ENCODE peak calls at places on chromosomes 6 and 20, in five cellular contexts. K is heart right ventricle, A is GM23338, R is GM23248, F is psoas muscle. T is an unnamed sample.

GRCh38 chr20:50958733-50959542 is at the start of gene MOCS3:
- DNase-seq in K (peak), F (peak), A (peak), R (peak), T (peak)

GRCh38 chr6:123203928-123204327 is 207.9 kb downstream of the CLVS2 start:
- DNase-seq in R (no peak), K (no peak), F (no peak), A (peak), T (no peak)

GRCh38 chr20:63330940-63331339 is 30.2 kb downstream of the CHRNA4 start:
- DNase-seq in R (no peak), K (no peak), A (peak), F (peak), T (no peak)

GRCh38 chr20:15930324-15931305 is 642.6 kb downstream of the KIF16B start:
- DNase-seq in A (peak), K (no peak), R (peak), F (no peak), T (no peak)

GRCh38 chr6:80197474-80197873 is 91.0 kb downstream of the BCKDHB start:
- DNase-seq in F (no peak), A (no peak), K (no peak), R (peak), T (no peak)

GRCh38 chr20:58310291-58310782 is 822 bp downstream of the RAB22A start:
- DNase-seq in A (peak), K (no peak), F (no peak), R (peak), T (no peak)

GRCh38 chr20:15799871-15800270 is 773.4 kb downstream of the KIF16B start:
- DNase-seq in K (no peak), A (no peak), R (peak), F (no peak), T (no peak)

GRCh38 chr6:12578097-12578496 is 138.5 kb upstream of the PHACTR1 start:
- DNase-seq in A (no peak), R (peak), K (no peak), F (no peak), T (no peak)

GRCh38 chr20:16560216-16560615 is 13.0 kb downstream of the KIF16B start:
- DNase-seq in A (no peak), R (no peak), F (no peak), K (no peak), T (no peak)

GRCh38 chr6:117481278-117481925 is 1.1 kb upstream of the DCBLD1 start:
- DNase-seq in F (no peak), A (peak), K (no peak), R (no peak), T (no peak)

GRCh38 chr6:10154251-10154650 is 260.6 kb downstream of the TFAP2A start:
- DNase-seq in A (no peak), R (no peak), F (no peak), K (no peak), T (no peak)

GRCh38 chr6:36319834-36320233 is 16.9 kb downstream of the BNIP5 start:
- DNase-seq in R (no peak), A (no peak), K (no peak), F (no peak), T (no peak)

GRCh38 chr6:328184-328670 is 35.9 kb downstream of the DUSP22 start:
- DNase-seq in F (peak), K (no peak), A (no peak), R (peak), T (no peak)

GRCh38 chr6:134821397-134821796 is 128.5 kb downstream of the ALDH8A1 start:
- DNase-seq in A (no peak), F (no peak), K (no peak), R (no peak), T (no peak)

GRCh38 chr6:16594849-16595248 is 166.4 kb downstream of the ATXN1 start:
- DNase-seq in A (no peak), R (no peak), K (no peak), F (no peak), T (no peak)

GRCh38 chr20:18428490-18429173 is 38.2 kb downstream of the DZANK1 start:
- DNase-seq in R (no peak), A (no peak), K (peak), F (no peak), T (peak)

GRCh38 chr6:170516783-170517616 is 36.1 kb downstream of the PSMB1 start:
- DNase-seq in R (peak), K (no peak), A (peak), F (peak), T (no peak)

GRCh38 chr20:59735486-59735885 is 131.1 kb downstream of the PHACTR3 start:
- DNase-seq in A (no peak), F (no peak), R (no peak), K (no peak), T (no peak)

GRCh38 chr20:13228771-13229170 is 7.7 kb downstream of the ISM1 start:
- DNase-seq in R (no peak), K (no peak), A (no peak), F (no peak), T (no peak)
- H3K4me3 ChIP-seq in R (no peak), K (no peak), A (no peak), F (no peak), T (no peak)

DNA sequence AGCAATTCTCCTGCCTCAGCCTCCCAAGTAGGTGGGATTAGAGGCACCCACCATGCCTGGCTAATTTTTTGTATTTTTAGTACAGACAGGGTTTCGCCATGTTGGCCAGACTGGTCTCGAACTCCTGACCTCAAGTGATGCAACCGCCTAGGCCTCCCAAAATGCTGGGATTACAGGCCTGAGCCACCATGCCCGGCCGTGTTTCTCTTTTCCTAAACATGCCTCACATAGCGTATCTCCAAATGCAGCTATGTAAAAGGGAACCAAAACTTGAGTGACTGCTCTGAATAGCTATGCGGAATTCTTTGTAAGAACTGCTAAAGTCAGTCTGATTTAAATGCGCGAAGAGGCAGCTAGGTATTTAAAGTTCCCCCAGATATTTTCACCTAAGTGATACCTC is 20.5 kb downstream of the BPIFA2 start:
- DNase-seq in R (no peak), A (peak), F (no peak), K (no peak), T (no peak)
- H3K4me3 ChIP-seq in R (no peak), A (no peak), F (no peak), K (no peak), T (no peak)

DNA sequence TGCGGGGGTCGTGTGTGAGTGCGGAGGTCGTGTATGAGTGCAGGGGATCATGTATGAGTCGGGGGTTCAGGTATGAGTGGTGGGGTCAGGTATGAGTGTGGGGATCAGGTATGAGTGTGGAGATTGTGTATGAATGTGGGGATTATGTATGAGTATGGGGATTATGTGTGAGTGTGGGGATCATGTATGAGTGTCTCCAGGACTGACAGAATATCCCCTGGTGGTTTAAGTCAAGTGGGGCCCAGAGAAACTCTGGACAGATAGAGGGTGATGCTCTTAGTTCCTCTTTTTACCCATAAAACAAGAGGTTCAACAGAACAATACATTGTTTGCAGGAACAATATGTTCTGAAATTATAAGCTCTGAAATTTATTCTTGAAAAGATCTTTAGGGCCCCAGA is 131.9 kb downstream of the UST start:
- DNase-seq in R (no peak), F (no peak), K (no peak), A (no peak), T (no peak)
- H3K4me3 ChIP-seq in R (no peak), F (no peak), K (no peak), A (no peak), T (no peak)

DNA sequence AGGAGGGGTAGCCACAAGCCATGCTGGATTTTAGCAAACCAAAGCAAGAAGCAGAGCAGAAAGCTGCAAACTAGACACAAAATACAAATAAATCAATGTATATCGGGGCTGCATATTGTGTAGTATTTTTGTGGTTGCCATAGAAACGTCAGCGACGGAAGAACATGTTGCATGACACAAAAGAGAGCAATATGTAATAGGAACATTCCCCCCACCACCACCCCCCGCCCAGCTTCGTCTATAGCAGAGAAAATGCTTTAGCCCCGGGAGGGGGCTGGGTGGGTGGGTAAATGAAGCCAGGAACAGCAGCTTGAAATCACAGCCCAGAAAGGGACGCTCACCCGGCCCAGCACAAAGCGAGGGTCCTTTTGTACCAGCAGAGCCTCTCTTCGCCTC is 507 bp downstream of the AGPAT4 start:
- DNase-seq in F (peak), K (peak), A (no peak), R (peak), T (no peak)
- H3K4me3 ChIP-seq in F (peak), K (peak), A (peak), R (peak), T (peak)

GRCh38 chr6:54070025-54070424 is 41.2 kb upstream of the MLIP start:
- DNase-seq in K (no peak), A (no peak), R (peak), F (no peak), T (no peak)
- H3K4me3 ChIP-seq in K (peak), A (no peak), R (peak), F (peak), T (no peak)

T was measured in ovary.